ENCODE peak calls at places on chromosomes 12 and 14, in six cellular contexts. U is stimulated activated CD8-positive, alpha-beta memory T cell treated with anti-CD3 and anti-CD28 coated beads, Interleukin-15, amount 100 ng/mL, for 24 hours; N is NB4; D is pulmonary artery endothelial cell; L is D721Med; B is GM04504. R is an unnamed sample.

GRCh38 chr14:100031506-100032281 is 33.5 kb upstream of the EVL start:
- DNase-seq in U (no peak), D (peak), N (peak), B (peak), L (no peak), R (no peak)

GRCh38 chr14:54877015-54877702 is 25.5 kb downstream of the GCH1 start:
- DNase-seq in D (peak), U (no peak), B (no peak), L (no peak), N (no peak), R (peak)

GRCh38 chr12:15726029-15726756 is 63.0 kb downstream of the EPS8 start:
- DNase-seq in U (no peak), L (no peak), N (peak), B (no peak), D (no peak), R (no peak)

GRCh38 chr12:51383281-51383905 is 7.8 kb downstream of the GALNT6 start:
- DNase-seq in U (no peak), B (no peak), N (peak), L (no peak), D (no peak), R (no peak)

GRCh38 chr12:131112016-131112415 is 158.3 kb downstream of the ADGRD1 start:
- DNase-seq in L (no peak), U (no peak), D (no peak), B (no peak), N (no peak), R (no peak)

GRCh38 chr12:111570090-111570961 is 28.8 kb downstream of the ATXN2 start:
- DNase-seq in L (no peak), U (no peak), B (peak), D (peak), N (no peak), R (no peak)

GRCh38 chr12:123889848-123890535 is 82.6 kb downstream of the CCDC92 start:
- DNase-seq in L (no peak), N (peak), B (no peak), U (no peak), D (no peak), R (no peak)

GRCh38 chr12:120710805-120711296 is 593 bp downstream of the UNC119B start:
- DNase-seq in N (peak), D (no peak), U (no peak), B (no peak), L (no peak), R (peak)

GRCh38 chr12:92971869-92972524 is 42.9 kb upstream of the EEA1 start:
- DNase-seq in D (no peak), B (peak), L (no peak), N (no peak), U (no peak), R (peak)

GRCh38 chr12:79886917-79887519 is 47.9 kb downstream of the PPP1R12A start:
- DNase-seq in N (peak), D (no peak), U (no peak), B (peak), L (no peak), R (peak)

GRCh38 chr14:90388437-90388836 is 8.4 kb upstream of the CALM1 start:
- DNase-seq in B (no peak), N (peak), U (no peak), L (no peak), D (no peak), R (peak)

GRCh38 chr12:92132282-92132681 is 13.4 kb downstream of the BTG1 start:
- DNase-seq in U (no peak), D (no peak), L (no peak), N (no peak), B (no peak), R (no peak)

GRCh38 chr12:3129301-3130052 is 52.3 kb downstream of the TSPAN9 start:
- DNase-seq in U (no peak), N (peak), B (no peak), D (no peak), L (no peak), R (peak)

GRCh38 chr14:104091061-104091926 is 5.8 kb downstream of the ASPG start:
- DNase-seq in U (no peak), N (no peak), D (no peak), L (no peak), B (no peak), R (no peak)

GRCh38 chr14:61380984-61381383 is 59.6 kb downstream of the PRKCH start:
- DNase-seq in B (no peak), N (no peak), D (no peak), U (no peak), L (no peak), R (no peak)

GRCh38 chr12:145369-145960 is 68.5 kb downstream of the SLC6A12 start:
- DNase-seq in U (no peak), N (no peak), D (no peak), L (no peak), B (no peak), R (peak)

GRCh38 chr12:28456934-28457710 is 266.9 kb downstream of the CCDC91 start:
- DNase-seq in U (no peak), N (no peak), L (no peak), B (no peak), D (no peak), R (no peak)

GRCh38 chr12:57214398-57214781 is 2.2 kb upstream of the NXPH4 start:
- DNase-seq in U (no peak), L (no peak), N (peak), B (no peak), D (peak), R (no peak)

GRCh38 chr12:84874125-84874824 is 38.3 kb downstream of the SLC6A15 start:
- DNase-seq in L (no peak), B (peak), N (peak), D (peak), U (no peak), R (peak)